ENCODE peak calls at places on chromosome 9, in eight cellular contexts. A is PC-3, R is OCI-LY7, K is PC-9, S is hepatocyte, T is SK-N-SH, F is HCT116, D is GM23338. I is an unnamed sample.
A peak's percentile ranks its signal among the peaks of the same experiment; 100 is the strongest.

GRCh38 chr9:36158917-36159316 is 10.3 kb upstream of the CCIN start:
- DNase-seq in R (no peak), S (no peak), D (no peak), A (no peak), F (no peak), T (no peak), K (no peak), I (no peak)

GRCh38 chr9:93151097-93151784 is 17.2 kb upstream of the NINJ1 start:
- DNase-seq in R (no peak), T (no peak), A (no peak), F (no peak), D (no peak), K (no peak), S (no peak), I (no peak)

GRCh38 chr9:114348906-114349482 is 19.3 kb downstream of the ORM2 start:
- DNase-seq in F (peak; percentile 36), D (peak; percentile 85), A (peak; percentile 72), S (peak; percentile 94), K (peak; percentile 79), T (no peak), R (peak; percentile 83), I (no peak)

GRCh38 chr9:126777733-126778132 is 27.1 kb upstream of the ZBTB43 start:
- DNase-seq in S (peak; percentile 47), A (peak; percentile 31), T (no peak), F (no peak), R (no peak), K (no peak), D (peak; percentile 86), I (no peak)

GRCh38 chr9:113345693-113346092 is 3.6 kb upstream of the BSPRY start:
- DNase-seq in K (no peak), F (no peak), D (no peak), R (no peak), S (no peak), A (no peak), T (no peak), I (no peak)

GRCh38 chr9:127521919-127522304 is 70.6 kb downstream of the LRSAM1 start:
- DNase-seq in F (no peak), A (peak; percentile 59), K (peak; percentile 98), T (no peak), R (no peak), S (no peak), D (no peak), I (no peak)

GRCh38 chr9:107294756-107295155 is 11.7 kb downstream of the RAD23B start:
- DNase-seq in K (no peak), R (no peak), T (no peak), D (no peak), A (no peak), S (no peak), F (no peak), I (no peak)

GRCh38 chr9:4788703-4789102 is 4.0 kb upstream of the RCL1 start:
- DNase-seq in F (no peak), R (no peak), T (no peak), S (no peak), A (no peak), K (no peak), D (no peak), I (no peak)

GRCh38 chr9:1913931-1914330 is 101.2 kb upstream of the SMARCA2 start:
- DNase-seq in D (no peak), T (no peak), F (no peak), R (no peak), A (no peak), K (no peak), S (no peak), I (no peak)

GRCh38 chr9:91880378-91880972 is 69.6 kb downstream of the ROR2 start:
- DNase-seq in T (no peak), S (no peak), K (no peak), A (no peak), D (no peak), F (no peak), R (no peak), I (no peak)

GRCh38 chr9:113570106-113570505 is 106.6 kb downstream of the RGS3 start:
- DNase-seq in A (no peak), F (no peak), T (no peak), R (no peak), K (no peak), D (no peak), S (no peak), I (no peak)

GRCh38 chr9:135604437-135605237 is 34.7 kb downstream of the GLT6D1 start:
- DNase-seq in F (no peak), R (no peak), K (no peak), T (peak; percentile 18), A (no peak), D (no peak), S (no peak), I (no peak)

GRCh38 chr9:129176786-129177442 is 1.1 kb downstream of the IER5L start:
- DNase-seq in T (peak; percentile 75), A (peak; percentile 10), F (no peak), R (peak; percentile 36), D (peak; percentile 46), K (peak; percentile 30), S (peak; percentile 57), I (peak; percentile 23)

GRCh38 chr9:134174526-134175290 is 10.3 kb upstream of the RNU6ATAC start:
- DNase-seq in F (no peak), S (no peak), D (no peak), T (no peak), K (no peak), A (no peak), R (no peak), I (no peak)

GRCh38 chr9:37876376-37876775 is 27.6 kb downstream of the SLC25A51 start:
- DNase-seq in S (no peak), K (no peak), A (no peak), R (no peak), F (no peak), T (no peak), D (no peak), I (no peak)

GRCh38 chr9:117412006-117412715 is 2.7 kb downstream of the ASTN2 start:
- DNase-seq in D (peak; percentile 39), R (no peak), T (peak; percentile 55), F (no peak), S (no peak), K (no peak), A (no peak), I (no peak)

GRCh38 chr9:108675708-108676107 is 180.1 kb downstream of the ACTL7B start:
- DNase-seq in A (no peak), K (no peak), R (no peak), F (no peak), T (no peak), S (no peak), D (no peak), I (no peak)

GRCh38 chr9:83536332-83536731 is 1.9 kb downstream of the FRMD3 start:
- DNase-seq in R (no peak), F (no peak), K (no peak), S (no peak), T (no peak), A (no peak), D (no peak), I (no peak)

GRCh38 chr9:83538172-83538889 is at the start of gene FRMD3:
- DNase-seq in D (peak; percentile 87), K (peak; percentile 88), T (peak; percentile 91), R (no peak), S (peak; percentile 87), A (peak; percentile 78), F (peak; percentile 43), I (peak; percentile 82)

GRCh38 chr9:83535736-83536135 is 2.5 kb downstream of the FRMD3 start:
- DNase-seq in R (no peak), K (no peak), S (no peak), D (peak; percentile 63), F (no peak), A (no peak), T (no peak), I (no peak)

GRCh38 chr9:83537331-83538171 is 650 bp downstream of the FRMD3 start:
- DNase-seq in S (peak; percentile 24), K (no peak), R (no peak), D (peak; percentile 55), A (no peak), F (no peak), T (peak; percentile 47), I (no peak)

GRCh38 chr9:83538890-83539238 is 663 bp upstream of the FRMD3 start:
- DNase-seq in D (peak; percentile 38), T (no peak), K (no peak), F (no peak), S (no peak), A (no peak), R (no peak), I (no peak)
- TF ChIP-seq CTCF in D (no peak), T (no peak), K (peak; percentile 52), F (no peak), S (no peak), A (no peak), R (no peak), I (no peak)

DNA sequence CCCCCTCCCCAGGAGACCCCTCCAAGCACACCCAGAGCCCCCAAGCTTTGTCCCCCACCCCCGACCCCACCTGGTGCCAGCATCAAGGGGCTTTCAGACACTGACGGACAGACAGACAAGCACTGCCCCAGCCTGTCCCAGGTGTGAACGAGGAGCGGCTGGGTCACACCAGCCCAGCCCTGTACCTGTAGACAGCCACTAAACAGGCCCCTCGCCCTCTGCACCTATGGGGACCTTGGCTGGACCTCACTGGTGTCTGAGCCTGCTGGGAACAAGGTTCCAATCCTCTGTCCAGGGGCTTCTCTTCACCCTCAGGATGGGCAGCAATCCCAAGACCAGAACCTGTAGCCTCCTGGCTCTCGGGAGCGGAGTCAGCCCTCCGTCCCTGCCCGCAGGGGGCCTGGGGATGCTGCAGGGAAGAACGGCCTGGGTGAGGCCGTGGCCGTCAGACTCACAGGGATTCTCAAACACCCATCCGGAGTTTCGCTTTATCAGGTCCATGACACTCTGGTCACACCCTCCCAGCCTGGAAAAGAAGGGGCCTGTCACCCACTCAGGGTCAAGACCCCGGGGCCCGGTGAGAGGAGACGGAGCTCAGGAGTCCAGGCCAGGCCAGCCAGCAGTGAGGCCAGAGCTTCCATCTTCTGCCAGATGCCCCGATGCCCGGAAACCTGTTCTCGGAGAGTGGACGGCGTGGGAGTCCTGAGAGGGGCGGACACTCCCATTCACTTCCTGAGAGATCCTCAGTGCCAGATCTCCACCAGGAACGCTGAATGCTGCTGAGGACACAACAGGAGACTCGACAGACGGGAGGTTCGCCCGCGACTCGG is 2.7 kb downstream of the LCN6 start:
- DNase-seq in T (no peak), S (no peak), F (no peak), R (no peak), K (no peak), A (no peak), D (no peak), I (no peak)
- H3K9me2 ChIP-seq in T (no peaks in the 10 kb centered on the region), S (no peaks in the 10 kb centered on the region), F (no peaks in the 10 kb centered on the region), R (no peaks in the 10 kb centered on the region), K (no peaks in the 10 kb centered on the region), A (no peaks in the 10 kb centered on the region), D (no peaks in the 10 kb centered on the region), I (no peaks in the 10 kb centered on the region)

DNA sequence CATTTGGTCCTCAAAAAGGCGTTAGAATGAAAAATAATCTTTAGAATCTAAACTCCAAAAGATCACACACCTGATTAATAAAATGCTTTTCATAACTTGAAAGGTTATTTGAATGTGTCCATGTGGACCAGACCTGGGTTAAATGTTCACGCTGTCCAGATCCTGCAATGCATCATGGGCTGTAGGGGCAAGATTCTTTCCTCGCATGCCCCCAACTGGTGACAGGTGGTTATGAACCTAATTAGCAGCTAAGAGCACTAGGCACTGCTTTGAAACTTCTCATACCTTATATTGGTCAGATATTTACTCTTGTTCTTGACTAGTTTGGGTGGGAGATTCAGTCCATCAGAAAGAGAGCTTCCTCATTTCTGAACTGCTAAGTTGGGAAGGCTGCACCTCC is 19.3 kb upstream of the PIP5K1B start:
- DNase-seq in T (peak; percentile 28), F (peak; percentile 37), K (no peak), A (peak; percentile 51), R (peak; percentile 85), D (peak; percentile 68), S (no peak), I (peak; percentile 81)
- TF ChIP-seq CTCF in T (peak; percentile 39), F (peak; percentile 64), K (peak; percentile 17), A (peak; percentile 61), R (peak; percentile 91), D (peak; percentile 67), S (peak; percentile 20), I (peak; percentile 82)

GRCh38 chr9:6609499-6610016 is 36.0 kb downstream of the GLDC start:
- DNase-seq in D (no peak), K (no peak), T (no peak), S (no peak), R (no peak), F (no peak), A (no peak), I (no peak)
- H3K9me2 ChIP-seq in D (no peaks in the 10 kb centered on the region), K (no peaks in the 10 kb centered on the region), T (no peaks in the 10 kb centered on the region), S (no peaks in the 10 kb centered on the region), R (no peaks in the 10 kb centered on the region), F (no peaks in the 10 kb centered on the region), A (no peaks in the 10 kb centered on the region), I (no peaks in the 10 kb centered on the region)

I was measured in MM.1S.